ENCODE peak calls at places on chromosomes 6 and 20, in six cellular contexts. O, M, W, F, N and G are unnamed samples.

GRCh38 chr20:48319943-48320584 is 507.7 kb downstream of the PREX1 start:
- DNase-seq in O (no peak), M (no peak), W (no peak), F (no peak), N (no peak), G (no peak)

GRCh38 chr6:72977114-72977513 is 248.2 kb downstream of the KHDC1L start:
- DNase-seq in O (no peak), M (no peak), W (no peak), F (no peak), N (no peak), G (no peak)

GRCh38 chr20:25327521-25328235 is 63.0 kb downstream of the ABHD12 start:
- DNase-seq in O (no peak), M (no peak), W (no peak), F (no peak), N (no peak), G (no peak)

GRCh38 chr6:168735268-168735949 is 294.4 kb downstream of the SMOC2 start:
- DNase-seq in O (no peak), M (no peak), W (peak), F (no peak), N (no peak), G (no peak)

GRCh38 chr6:19905584-19905983 is 68.4 kb downstream of the ID4 start:
- DNase-seq in O (no peak), M (no peak), W (no peak), F (no peak), N (no peak), G (no peak)

GRCh38 chr6:117585647-117586046 is 16.7 kb downstream of the GOPC start:
- DNase-seq in O (no peak), M (no peak), W (no peak), F (no peak), N (no peak), G (no peak)

GRCh38 chr6:53628354-53629119 is 37.0 kb downstream of the KLHL31 start:
- DNase-seq in O (no peak), M (no peak), W (no peak), F (no peak), N (no peak), G (no peak)

GRCh38 chr6:80449756-80450155 is 343.3 kb downstream of the BCKDHB start:
- DNase-seq in O (no peak), M (no peak), W (no peak), F (no peak), N (no peak), G (no peak)

GRCh38 chr20:36644713-36645109 is 1.3 kb downstream of the SLA2 start:
- DNase-seq in O (no peak), M (no peak), W (no peak), F (peak), N (no peak), G (no peak)

GRCh38 chr20:57654363-57654997 is 34.3 kb upstream of the ZBP1 start:
- DNase-seq in O (peak), M (peak), W (peak), F (no peak), N (peak), G (peak)

GRCh38 chr20:43691928-43692524 is 25.1 kb downstream of the MYBL2 start:
- DNase-seq in O (peak), M (no peak), W (no peak), F (no peak), N (no peak), G (no peak)

GRCh38 chr20:43446361-43446879 is 11.3 kb upstream of the SRSF6 start:
- DNase-seq in O (no peak), M (peak), W (no peak), F (no peak), N (no peak), G (no peak)

GRCh38 chr20:37223053-37223452 is 38.6 kb downstream of the GHRH start:
- DNase-seq in O (no peak), M (no peak), W (peak), F (no peak), N (no peak), G (no peak)

GRCh38 chr6:8047466-8048292 is 16.5 kb downstream of the BLOC1S5 start:
- DNase-seq in O (no peak), M (no peak), W (no peak), F (no peak), N (no peak), G (no peak)

GRCh38 chr6:13915566-13916229 is 9.1 kb upstream of the RNF182 start:
- DNase-seq in O (peak), M (no peak), W (no peak), F (no peak), N (no peak), G (no peak)

GRCh38 chr20:47061549-47061948 is 166.9 kb downstream of the EYA2 start:
- DNase-seq in O (no peak), M (no peak), W (no peak), F (no peak), N (no peak), G (no peak)

GRCh38 chr6:21595951-21596378 is 2.4 kb downstream of the SOX4 start:
- DNase-seq in O (no peak), M (no peak), W (no peak), F (no peak), N (no peak), G (peak)

GRCh38 chr20:40489886-40490285 is 199.2 kb downstream of the MAFB start:
- DNase-seq in O (no peak), M (no peak), W (no peak), F (no peak), N (no peak), G (no peak)

DNA sequence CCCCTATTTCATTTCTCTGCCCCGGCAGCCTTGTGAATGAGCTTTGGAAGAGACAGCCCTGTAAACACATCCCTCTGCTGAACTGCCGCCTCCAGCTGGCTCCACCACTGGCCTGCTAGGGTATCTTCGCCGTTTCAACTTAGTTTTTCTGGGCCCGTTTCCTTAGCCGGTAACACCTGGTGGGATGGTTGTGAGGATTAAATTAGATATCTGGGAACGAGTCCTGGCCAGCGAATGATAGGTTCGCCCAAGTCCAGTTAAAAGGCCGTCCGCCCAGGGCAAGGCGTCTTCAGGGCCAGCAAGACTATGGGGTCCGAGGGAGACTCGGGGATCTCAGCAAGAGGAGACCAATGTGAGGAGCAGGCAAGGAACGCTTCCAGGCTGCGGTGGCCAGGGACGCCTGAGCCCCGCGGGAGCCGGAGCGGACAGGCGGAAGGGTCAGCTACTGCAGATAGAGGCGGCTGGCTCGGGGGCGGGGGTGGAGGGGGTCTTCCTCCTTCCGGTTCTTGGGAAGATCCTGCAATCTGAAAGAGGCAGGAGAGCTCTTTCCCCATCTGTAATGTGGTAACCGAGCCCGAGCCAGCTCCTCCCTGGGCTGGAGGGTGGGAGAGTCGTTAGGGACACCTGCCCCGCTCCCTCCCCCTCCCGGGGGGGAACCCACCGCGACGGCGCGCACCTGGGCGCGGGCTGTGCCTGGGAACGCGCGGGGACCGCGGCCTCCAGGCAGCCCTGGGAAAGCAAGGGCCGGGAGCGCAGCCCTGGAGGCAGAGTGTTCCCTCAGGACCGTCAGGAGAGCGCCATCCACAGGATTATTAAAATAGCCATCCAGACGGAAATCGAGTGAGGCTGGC is 4.5 kb upstream of the PTCRA start:
- DNase-seq in O (no peak), M (no peak), W (no peak), F (no peak), N (no peak), G (no peak)
- H3K4me3 ChIP-seq in O (no peak), M (peak), W (no peak), F (no peak), N (peak), G (peak)

DNA sequence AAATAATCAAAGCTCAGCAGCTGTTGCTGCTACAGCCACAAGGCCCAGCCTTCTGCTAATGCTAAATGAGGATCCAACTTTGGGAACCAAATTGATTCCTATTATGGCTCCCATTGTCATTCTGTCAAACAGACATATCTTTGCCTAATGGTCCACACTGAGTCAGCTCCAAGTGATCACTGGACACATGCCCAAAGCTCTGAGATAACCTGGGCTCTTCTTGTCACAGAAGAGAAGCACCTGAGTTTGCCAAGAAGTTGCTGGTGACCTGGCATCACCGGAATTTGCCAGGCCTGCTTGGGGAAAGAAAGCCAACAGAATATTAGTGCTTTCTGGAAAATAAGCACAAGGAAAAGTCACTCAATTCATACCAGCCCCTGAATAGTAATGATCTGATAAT is 5.8 kb downstream of the TNFRSF21 start:
- DNase-seq in O (no peak), M (no peak), W (no peak), F (no peak), N (no peak), G (no peak)
- H3K4me3 ChIP-seq in O (no peak), M (no peak), W (no peak), F (no peak), N (no peak), G (no peak)

DNA sequence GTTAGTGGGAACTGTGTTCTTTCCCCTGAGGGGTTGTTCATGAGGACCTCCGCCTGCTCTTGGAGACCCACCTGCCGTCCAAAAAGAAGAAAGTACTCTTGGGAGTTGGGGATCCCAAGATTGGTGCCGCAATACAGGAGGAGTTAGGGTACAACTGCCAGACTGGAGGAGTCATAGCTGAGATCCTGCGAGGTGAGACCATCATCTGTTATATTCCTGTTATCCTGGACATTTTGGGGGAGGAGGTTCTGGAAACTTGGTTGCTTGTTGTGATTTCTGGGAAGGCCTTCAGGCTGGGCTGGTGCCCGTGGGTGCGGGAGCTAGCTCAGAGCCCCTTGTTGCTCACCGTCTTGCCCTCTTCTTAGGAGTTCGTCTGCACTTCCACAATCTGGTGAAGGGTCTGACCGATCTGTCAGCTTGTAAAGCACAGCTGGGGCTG is 2.0 kb downstream of the NOP56 start:
- DNase-seq in O (no peak), M (no peak), W (no peak), F (no peak), N (no peak), G (no peak)
- H3K4me3 ChIP-seq in O (no peak), M (peak), W (no peak), F (peak), N (no peak), G (no peak)

GRCh38 chr20:31689141-31689540 is 33.5 kb downstream of the BCL2L1 start:
- DNase-seq in O (peak), M (no peak), W (no peak), F (no peak), N (no peak), G (no peak)

GRCh38 chr20:31693987-31694661 is 28.5 kb downstream of the BCL2L1 start:
- DNase-seq in O (peak), M (no peak), W (no peak), F (no peak), N (no peak), G (no peak)

GRCh38 chr20:31690124-31690666 is 32.5 kb downstream of the BCL2L1 start:
- DNase-seq in O (no peak), M (no peak), W (no peak), F (no peak), N (no peak), G (no peak)

GRCh38 chr20:31693402-31693801 is 29.3 kb downstream of the BCL2L1 start:
- DNase-seq in O (peak), M (no peak), W (no peak), F (no peak), N (no peak), G (no peak)

GRCh38 chr20:31691646-31692275 is 30.9 kb downstream of the BCL2L1 start:
- DNase-seq in O (no peak), M (no peak), W (no peak), F (no peak), N (no peak), G (no peak)
- H3K4me3 ChIP-seq in O (no peak), M (no peak), W (no peak), F (no peak), N (no peak), G (no peak)

GRCh38 chr6:165602291-165602690 is 60.8 kb downstream of the PDE10A start:
- DNase-seq in O (no peak), M (no peak), W (no peak), F (no peak), N (no peak), G (no peak)

GRCh38 chr6:165600606-165601005 is 62.4 kb downstream of the PDE10A start:
- DNase-seq in O (no peak), M (no peak), W (no peak), F (no peak), N (no peak), G (no peak)

GRCh38 chr6:165606740-165607008 is 56.4 kb downstream of the PDE10A start:
- DNase-seq in O (no peak), M (no peak), W (no peak), F (no peak), N (no peak), G (no peak)

GRCh38 chr6:165605901-165606739 is 56.9 kb downstream of the PDE10A start:
- DNase-seq in O (no peak), M (no peak), W (no peak), F (no peak), N (no peak), G (no peak)

DNA sequence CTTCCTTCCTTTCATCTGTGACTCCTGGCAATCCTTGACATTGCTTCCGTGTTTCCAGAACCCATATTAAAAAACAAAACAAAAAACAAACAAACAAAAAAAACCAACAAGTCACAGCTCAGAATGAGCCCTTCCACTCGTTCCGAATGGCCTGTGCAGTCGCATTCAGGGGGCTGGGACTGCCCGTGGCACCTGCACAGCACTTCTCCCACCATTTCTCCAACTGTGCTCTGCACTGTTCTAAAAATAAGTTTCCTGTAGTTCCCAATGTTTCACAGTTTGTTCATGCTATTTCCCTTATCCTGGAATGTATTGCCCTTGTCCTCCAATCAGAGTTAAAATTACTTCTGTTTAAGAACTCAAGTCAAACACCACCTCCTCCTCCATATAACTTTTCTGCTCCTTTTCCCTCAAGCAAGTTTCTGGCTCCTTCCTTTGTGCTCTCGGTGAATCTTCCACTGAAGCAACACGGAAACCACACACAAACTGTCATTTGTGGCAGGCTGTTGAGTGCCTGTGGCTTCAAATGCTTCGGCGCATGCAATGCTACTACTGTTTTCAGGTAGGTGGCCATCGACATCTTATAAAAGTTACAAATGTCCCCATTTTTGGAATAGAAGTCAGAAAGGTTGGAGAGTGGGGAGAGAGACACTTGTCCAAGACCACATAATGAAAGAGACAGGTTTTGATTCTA is 57.7 kb downstream of the PDE10A start:
- DNase-seq in O (no peak), M (no peak), W (no peak), F (no peak), N (no peak), G (no peak)
- H3K4me3 ChIP-seq in O (no peak), M (no peak), W (no peak), F (no peak), N (no peak), G (peak)

DNA sequence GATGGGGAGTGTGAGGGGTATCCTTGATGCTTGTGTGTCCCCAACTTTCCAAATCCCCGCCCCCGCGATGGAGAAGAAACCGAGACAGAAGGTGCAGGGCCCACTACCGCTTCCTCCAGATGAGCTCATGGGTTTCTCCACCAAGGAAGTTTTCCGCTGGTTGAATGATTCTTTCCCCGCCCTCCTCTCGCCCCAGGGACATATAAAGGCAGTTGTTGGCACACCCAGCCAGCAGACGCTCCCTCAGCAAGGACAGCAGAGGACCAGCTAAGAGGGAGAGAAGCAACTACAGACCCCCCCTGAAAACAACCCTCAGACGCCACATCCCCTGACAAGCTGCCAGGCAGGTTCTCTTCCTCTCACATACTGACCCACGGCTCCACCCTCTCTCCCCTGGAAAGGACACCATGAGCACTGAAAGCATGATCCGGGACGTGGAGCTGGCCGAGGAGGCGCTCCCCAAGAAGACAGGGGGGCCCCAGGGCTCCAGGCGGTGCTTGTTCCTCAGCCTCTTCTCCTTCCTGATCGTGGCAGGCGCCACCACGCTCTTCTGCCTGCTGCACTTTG is at the start of gene TNF:
- DNase-seq in O (no peak), M (no peak), W (peak), F (peak), N (peak), G (no peak)
- H3K4me3 ChIP-seq in O (no peak), M (peak), W (no peak), F (peak), N (peak), G (peak)

GRCh38 chr6:152223622-152224021 is 413.5 kb downstream of the SYNE1 start:
- DNase-seq in O (no peak), M (no peak), W (no peak), F (no peak), N (no peak), G (no peak)

GRCh38 chr6:152220785-152221184 is 413.3 kb downstream of the ESR1 start:
- DNase-seq in O (no peak), M (no peak), W (no peak), F (no peak), N (peak), G (no peak)

GRCh38 chr6:152218887-152219286 is 411.4 kb downstream of the ESR1 start:
- DNase-seq in O (no peak), M (no peak), W (no peak), F (no peak), N (no peak), G (no peak)

GRCh38 chr6:152225231-152225934 is 411.8 kb downstream of the SYNE1 start:
- DNase-seq in O (no peak), M (no peak), W (no peak), F (no peak), N (no peak), G (no peak)

GRCh38 chr6:152221806-152222628 is 414.5 kb downstream of the ESR1 start:
- DNase-seq in O (no peak), M (no peak), W (no peak), F (no peak), N (no peak), G (no peak)
- H3K4me3 ChIP-seq in O (no peak), M (no peak), W (no peak), F (no peak), N (no peak), G (no peak)

GRCh38 chr20:32536861-32537656 is 48.1 kb downstream of the NOL4L start:
- DNase-seq in O (no peak), M (no peak), W (peak), F (peak), N (peak), G (peak)

GRCh38 chr20:32535953-32536823 is 48.9 kb downstream of the NOL4L start:
- DNase-seq in O (peak), M (no peak), W (no peak), F (peak), N (peak), G (peak)

GRCh38 chr20:32538526-32538918 is 46.6 kb downstream of the NOL4L start:
- DNase-seq in O (no peak), M (no peak), W (no peak), F (peak), N (peak), G (no peak)

GRCh38 chr20:32539063-32539816 is 45.9 kb downstream of the NOL4L start:
- DNase-seq in O (no peak), M (no peak), W (no peak), F (peak), N (peak), G (no peak)

DNA sequence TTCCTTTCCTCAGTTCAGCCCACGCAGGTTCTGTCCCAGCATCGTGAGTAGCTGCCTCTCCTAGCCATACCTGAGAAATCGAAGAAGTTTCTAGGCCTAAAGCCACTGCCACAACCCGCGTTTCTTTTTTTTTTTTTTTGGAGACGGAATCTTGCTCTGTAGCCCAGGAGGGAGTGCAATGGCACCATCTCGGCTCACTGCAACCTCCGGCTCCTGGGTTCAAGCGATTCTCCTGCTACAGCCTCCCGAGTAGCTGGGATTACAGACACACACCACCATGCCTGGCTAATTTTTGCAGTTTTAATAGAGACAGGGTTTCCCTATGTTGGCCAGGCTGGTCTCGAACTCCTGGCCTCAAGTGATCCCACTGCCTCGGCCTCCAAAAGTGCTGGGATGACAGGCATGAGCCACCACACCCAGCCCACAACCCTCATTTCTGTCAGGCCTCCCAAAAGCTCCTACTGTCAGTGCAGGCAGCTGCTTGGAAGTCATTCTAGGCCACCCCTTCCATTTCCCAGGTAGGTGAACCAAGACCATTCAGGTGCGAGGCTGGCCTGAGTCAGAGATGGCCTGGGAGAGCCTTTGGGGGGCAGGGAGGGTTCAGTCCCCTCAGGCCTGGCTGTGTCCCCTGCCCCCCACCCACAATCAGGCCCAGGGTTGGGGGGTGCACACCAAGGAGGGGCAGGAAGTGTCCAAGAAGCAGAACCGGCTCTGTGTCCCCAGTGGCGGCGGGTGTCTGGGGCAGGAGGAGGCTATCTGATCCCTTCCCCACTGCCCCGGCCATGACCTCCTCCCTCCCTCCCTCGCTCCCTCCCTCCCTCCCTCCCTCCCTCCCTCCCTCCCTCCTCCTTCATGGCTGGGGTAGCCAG is 47.2 kb downstream of the NOL4L start:
- DNase-seq in O (peak), M (no peak), W (no peak), F (no peak), N (peak), G (no peak)
- H3K4me3 ChIP-seq in O (no peak), M (peak), W (no peak), F (peak), N (peak), G (no peak)